ENCODE peak calls at places on chromosomes 6 and 20, in nine cellular contexts. D, X, U, L, F, S, O, Q and A are unnamed samples. For H3K4me1 and H3K27me3, the result is how much of the 10 kb centered on the place peaks cover.

GRCh38 chr6:135606392-135606791 is 108.9 kb upstream of the AHI1 start:
- DNase-seq in F (no peak), L (no peak), Q (no peak), S (no peak), U (no peak), D (no peak), O (no peak), X (no peak), A (no peak)

GRCh38 chr20:38961530-38962043 is 557 bp upstream of the DHX35 start:
- DNase-seq in U (no peak), Q (no peak), S (no peak), X (no peak), O (no peak), L (no peak), D (no peak), F (no peak), A (no peak)

GRCh38 chr20:62347445-62347844 is 19.7 kb downstream of the LAMA5 start:
- DNase-seq in Q (no peak), X (no peak), F (no peak), L (no peak), D (no peak), U (no peak), O (no peak), S (peak), A (no peak)

GRCh38 chr6:14964486-14964885 is 281.4 kb upstream of the JARID2 start:
- DNase-seq in L (no peak), O (no peak), Q (no peak), U (no peak), F (no peak), X (no peak), S (no peak), D (no peak), A (no peak)

GRCh38 chr6:155117266-155117665 is 122.2 kb downstream of the TIAM2 start:
- DNase-seq in U (no peak), Q (peak), O (no peak), S (no peak), D (peak), X (no peak), F (no peak), L (no peak), A (no peak)

GRCh38 chr6:84449220-84449619 is 221.8 kb upstream of the CEP162 start:
- DNase-seq in F (peak), X (no peak), Q (no peak), S (no peak), D (peak), L (no peak), O (no peak), U (no peak), A (no peak)

GRCh38 chr6:72386324-72386723 is 235.5 kb upstream of the KCNQ5 start:
- DNase-seq in Q (peak), O (no peak), D (peak), L (no peak), S (no peak), F (no peak), U (no peak), X (no peak), A (no peak)

GRCh38 chr20:24964518-24964838 is 15.4 kb downstream of the CST7 start:
- DNase-seq in U (no peak), O (no peak), L (no peak), D (no peak), Q (no peak), S (no peak), X (no peak), F (no peak), A (no peak)

GRCh38 chr6:24821860-24822444 is 23.2 kb upstream of the ARMH2 start:
- DNase-seq in U (no peak), L (no peak), F (no peak), X (no peak), D (no peak), S (no peak), O (no peak), Q (no peak), A (no peak)

GRCh38 chr6:44969446-44970175 is 358.5 kb upstream of the RUNX2 start:
- DNase-seq in F (no peak), S (no peak), L (no peak), O (no peak), Q (peak), D (peak), U (no peak), X (no peak), A (no peak)

GRCh38 chr6:108200631-108201030 is 34.8 kb downstream of the NR2E1 start:
- DNase-seq in S (no peak), X (no peak), Q (peak), U (peak), D (peak), L (no peak), O (no peak), F (peak), A (no peak)

GRCh38 chr6:119308048-119308570 is 41.5 kb downstream of the MAN1A1 start:
- DNase-seq in Q (peak), F (peak), U (peak), S (no peak), D (peak), O (no peak), L (no peak), X (no peak), A (no peak)

GRCh38 chr6:35048631-35049083 is 92.5 kb downstream of the TCP11 start:
- DNase-seq in F (peak), L (peak), U (no peak), O (no peak), S (peak), D (peak), Q (peak), X (peak), A (no peak)

GRCh38 chr6:115896538-115897129 is 164.1 kb downstream of the FRK start:
- DNase-seq in L (no peak), F (peak), U (peak), X (no peak), D (peak), O (peak), S (no peak), Q (peak), A (peak)

GRCh38 chr20:20594171-20594530 is 118.3 kb downstream of the RALGAPA2 start:
- DNase-seq in U (no peak), X (no peak), S (no peak), L (no peak), O (no peak), D (peak), Q (peak), F (peak), A (no peak)

GRCh38 chr20:16434087-16434664 is 139.1 kb downstream of the KIF16B start:
- DNase-seq in Q (peak), D (peak), X (peak), L (peak), O (peak), S (peak), F (peak), U (peak), A (peak)

GRCh38 chr6:124888581-124889371 is 73.5 kb upstream of the RNF217 start:
- DNase-seq in Q (peak), U (no peak), X (no peak), O (no peak), L (no peak), F (no peak), S (no peak), D (no peak), A (no peak)

GRCh38 chr6:123224077-123224476 is 228.0 kb downstream of the CLVS2 start:
- DNase-seq in S (no peak), Q (no peak), U (no peak), F (no peak), O (no peak), L (no peak), D (no peak), X (no peak), A (no peak)

GRCh38 chr20:4867036-4867435 is 134.3 kb downstream of the SLC23A2 start:
- DNase-seq in S (no peak), D (no peak), L (no peak), O (no peak), U (no peak), F (peak), Q (no peak), X (no peak), A (no peak)

GRCh38 chr6:13454286-13455221 is 32.8 kb downstream of the GFOD1 start:
- DNase-seq in X (peak), Q (peak), D (peak), F (no peak), U (peak), S (peak), O (no peak), L (peak), A (no peak)

GRCh38 chr20:63134201-63134612 is 81.7 kb downstream of the YTHDF1 start:
- DNase-seq in O (no peak), L (no peak), U (no peak), D (no peak), Q (no peak), X (no peak), F (no peak), S (no peak), A (peak)

GRCh38 chr20:3245711-3246110 is 6.7 kb upstream of the SLC4A11 start:
- DNase-seq in L (no peak), U (no peak), Q (no peak), X (no peak), D (no peak), O (no peak), S (no peak), F (no peak), A (no peak)

GRCh38 chr6:130029163-130029562 is 10.8 kb downstream of the L3MBTL3 start:
- DNase-seq in Q (no peak), L (no peak), D (no peak), S (no peak), F (no peak), O (no peak), X (no peak), U (no peak), A (no peak)

GRCh38 chr6:143232849-143233248 is 172.2 kb downstream of the AIG1 start:
- DNase-seq in F (peak), U (peak), X (no peak), O (peak), L (peak), S (peak), D (peak), Q (peak), A (no peak)

GRCh38 chr6:166736606-166737005 is 109.6 kb upstream of the RPS6KA2 start:
- DNase-seq in S (no peak), O (no peak), Q (peak), U (peak), F (peak), D (peak), L (no peak), X (no peak), A (no peak)

GRCh38 chr20:49668181-49668877 is 45.3 kb downstream of the B4GALT5 start:
- DNase-seq in S (peak), L (peak), F (no peak), D (no peak), U (no peak), X (no peak), O (no peak), Q (no peak), A (no peak)

GRCh38 chr6:75419980-75420379 is 73.6 kb downstream of the FILIP1 start:
- DNase-seq in F (no peak), D (no peak), O (no peak), L (no peak), Q (no peak), U (no peak), S (no peak), X (no peak), A (no peak)

GRCh38 chr6:5636210-5637030 is 370.3 kb downstream of the NRN1 start:
- DNase-seq in D (no peak), U (no peak), O (no peak), F (no peak), X (no peak), Q (no peak), L (no peak), S (no peak), A (no peak)

GRCh38 chr6:24430086-24430485 is 27.4 kb downstream of the MRS2 start:
- DNase-seq in Q (peak), X (no peak), F (no peak), U (no peak), L (no peak), S (no peak), D (no peak), O (no peak), A (no peak)

GRCh38 chr20:45012682-45013302 is 46.5 kb downstream of the STK4 start:
- DNase-seq in Q (peak), U (no peak), L (no peak), D (peak), S (no peak), F (no peak), O (no peak), X (no peak), A (no peak)

GRCh38 chr6:90087103-90087833 is 193.0 kb downstream of the GJA10 start:
- DNase-seq in Q (peak), L (no peak), U (peak), X (no peak), F (peak), D (peak), S (no peak), O (no peak), A (no peak)

GRCh38 chr20:62030834-62031434 is 34.7 kb downstream of the TAF4 start:
- DNase-seq in U (peak), X (no peak), F (no peak), L (no peak), S (peak), O (no peak), D (no peak), Q (no peak), A (no peak)

GRCh38 chr6:3549314-3549940 is 92.6 kb upstream of the SLC22A23 start:
- DNase-seq in X (no peak), F (no peak), L (no peak), D (no peak), U (peak), Q (no peak), S (no peak), O (no peak), A (no peak)

GRCh38 chr6:14001329-14002012 is 76.7 kb downstream of the RNF182 start:
- DNase-seq in Q (peak), O (no peak), F (peak), D (peak), X (no peak), L (no peak), U (peak), S (no peak), A (no peak)

GRCh38 chr6:96939019-96939805 is 14.7 kb downstream of the KLHL32 start:
- DNase-seq in L (no peak), U (peak), O (no peak), X (no peak), S (no peak), D (peak), Q (peak), F (no peak), A (no peak)

GRCh38 chr20:36173451-36173933 is 19.0 kb downstream of the EPB41L1 start:
- DNase-seq in X (no peak), S (no peak), D (peak), O (no peak), F (peak), L (no peak), U (no peak), Q (peak), A (peak)

GRCh38 chr20:57620274-57620990 is at the start of gene ZBP1:
- DNase-seq in D (no peak), L (no peak), O (no peak), Q (no peak), S (peak), F (no peak), X (no peak), U (no peak), A (no peak)

GRCh38 chr6:142592876-142593275 is 291.1 kb downstream of the ADGRG6 start:
- DNase-seq in S (no peak), O (no peak), U (peak), L (no peak), F (no peak), D (no peak), Q (peak), X (no peak), A (no peak)

GRCh38 chr6:42017021-42017643 is 33.2 kb upstream of the TAF8 start:
- DNase-seq in Q (peak), F (no peak), L (peak), O (no peak), S (no peak), U (peak), D (peak), X (no peak), A (no peak)

GRCh38 chr20:8424986-8425385 is 292.9 kb downstream of the PLCB1 start:
- DNase-seq in F (no peak), X (no peak), Q (no peak), S (no peak), D (no peak), U (no peak), L (no peak), O (no peak), A (no peak)

GRCh38 chr20:8424010-8424409 is 291.9 kb downstream of the PLCB1 start:
- DNase-seq in U (no peak), X (no peak), S (no peak), D (peak), Q (peak), O (no peak), L (no peak), F (no peak), A (no peak)

GRCh38 chr20:8427419-8428065 is 295.5 kb downstream of the PLCB1 start:
- DNase-seq in S (no peak), X (no peak), D (no peak), O (no peak), Q (peak), U (no peak), F (no peak), L (no peak), A (no peak)

GRCh38 chr20:8423482-8423881 is 291.4 kb downstream of the PLCB1 start:
- DNase-seq in S (no peak), F (no peak), L (no peak), D (no peak), X (no peak), Q (no peak), O (no peak), U (no peak), A (no peak)

GRCh38 chr20:8425802-8426201 is 293.7 kb downstream of the PLCB1 start:
- DNase-seq in U (no peak), S (no peak), O (no peak), D (no peak), Q (no peak), L (no peak), F (no peak), X (no peak), A (no peak)
- H3K4me1 ChIP-seq in U (under half), S (under half), O (under half), D (under half), Q (under half), L (under half), F (under half), X (under half), A (under half)

GRCh38 chr20:64183313-64183712 is 19.1 kb downstream of the MYT1 start:
- DNase-seq in O (no peak), D (no peak), F (no peak), L (no peak), Q (no peak), U (no peak), S (no peak), X (no peak), A (no peak)
- H3K27me3 ChIP-seq in O (under half), D (under half), F (under half), L (under half), Q (under half), U (under half), S (under half), X (under half), A (under half)

GRCh38 chr20:31717478-31717946 is 5.2 kb downstream of the BCL2L1 start:
- DNase-seq in O (no peak), D (no peak), X (no peak), Q (no peak), L (no peak), F (no peak), U (no peak), S (no peak), A (no peak)
- H3K4me1 ChIP-seq in O (under half), D (half or more), X (half or more), Q (under half), L (under half), F (half or more), U (half or more), S (half or more), A (under half)

GRCh38 chr6:101400341-101400740 is 6.8 kb downstream of the GRIK2 start:
- DNase-seq in Q (no peak), U (no peak), S (no peak), O (no peak), F (no peak), L (no peak), D (no peak), X (no peak), A (no peak)

GRCh38 chr6:101398716-101399626 is 5.5 kb downstream of the GRIK2 start:
- DNase-seq in Q (peak), O (no peak), X (no peak), D (no peak), U (no peak), L (no peak), F (no peak), S (no peak), A (no peak)

GRCh38 chr6:101401792-101402617 is 8.5 kb downstream of the GRIK2 start:
- DNase-seq in F (peak), S (peak), Q (peak), L (peak), X (no peak), D (no peak), O (no peak), U (no peak), A (peak)

GRCh38 chr6:101397199-101397598 is 3.7 kb downstream of the GRIK2 start:
- DNase-seq in O (no peak), S (no peak), D (peak), L (no peak), X (no peak), U (no peak), F (no peak), Q (peak), A (peak)

DNA sequence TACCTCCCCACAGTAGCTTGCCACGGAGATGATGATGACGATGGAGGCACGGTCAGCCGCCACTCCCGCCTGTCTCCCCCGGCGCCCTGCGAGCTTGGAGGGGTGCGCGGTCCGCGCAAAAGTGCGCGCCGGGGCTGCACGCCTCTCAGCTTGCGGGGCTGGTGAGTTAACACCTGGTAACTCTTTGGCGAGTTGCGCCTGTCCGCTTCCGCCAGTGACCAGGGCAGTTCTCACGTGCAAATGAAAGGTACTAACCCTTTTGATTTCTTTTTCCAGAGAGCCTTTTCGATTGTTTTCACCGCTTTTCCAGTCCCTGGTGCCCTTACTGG is 6.1 kb downstream of the GRIK2 start:
- DNase-seq in U (no peak), L (no peak), X (no peak), F (no peak), D (no peak), O (no peak), Q (no peak), S (no peak), A (no peak)
- H3K27me3 ChIP-seq in U (under half), L (under half), X (under half), F (half or more), D (under half), O (under half), Q (under half), S (half or more), A (under half)